ENCODE peak calls at places on chromosomes 3 and 15, in ten cellular contexts. L, R, Q, O, B, A, I, G, D and K are unnamed samples.

GRCh38 chr3:183701744-183702143 is 4.1 kb downstream of the YEATS2 start:
- DNase-seq in L (no peak), R (no peak), Q (no peak), O (no peak), B (no peak), A (no peak), I (no peak), G (no peak), D (no peak), K (no peak)

GRCh38 chr3:186932281-186933181 is 2.2 kb downstream of the ST6GAL1 start:
- DNase-seq in L (no peak), R (no peak), Q (no peak), O (peak), B (no peak), A (no peak), I (no peak), G (no peak), D (peak), K (no peak)

GRCh38 chr3:182183716-182184430 is 472.1 kb downstream of the SOX2 start:
- DNase-seq in L (peak), R (no peak), Q (no peak), O (no peak), B (no peak), A (no peak), I (no peak), G (no peak), D (no peak), K (no peak)

GRCh38 chr3:187077085-187077484 is 62.2 kb downstream of the RPL39L start:
- DNase-seq in L (no peak), R (no peak), Q (no peak), O (no peak), B (no peak), A (no peak), I (no peak), G (no peak), D (no peak), K (no peak)

GRCh38 chr3:123479891-123480290 is 31.0 kb upstream of the ADCY5 start:
- DNase-seq in L (no peak), R (no peak), Q (no peak), O (no peak), B (no peak), A (no peak), I (no peak), G (no peak), D (no peak), K (no peak)

GRCh38 chr15:60563539-60564404 is 84.8 kb upstream of the ICE2 start:
- DNase-seq in L (no peak), R (no peak), Q (peak), O (no peak), B (no peak), A (no peak), I (no peak), G (no peak), D (no peak), K (no peak)

GRCh38 chr15:57795261-57795660 is 88.7 kb downstream of the POLR2M start:
- DNase-seq in L (no peak), R (no peak), Q (no peak), O (no peak), B (no peak), A (no peak), I (no peak), G (no peak), D (no peak), K (no peak)

GRCh38 chr3:133283958-133284807 is 115.7 kb upstream of the BFSP2 start:
- DNase-seq in L (no peak), R (no peak), Q (no peak), O (no peak), B (no peak), A (no peak), I (no peak), G (no peak), D (no peak), K (no peak)

GRCh38 chr3:36444909-36445308 is 64.6 kb downstream of the STAC start:
- DNase-seq in L (peak), R (no peak), Q (no peak), O (no peak), B (peak), A (no peak), I (no peak), G (no peak), D (peak), K (no peak)

GRCh38 chr3:47414666-47415587 is 34.1 kb downstream of the PTPN23 start:
- DNase-seq in L (no peak), R (no peak), Q (no peak), O (no peak), B (peak), A (no peak), I (no peak), G (no peak), D (no peak), K (no peak)

GRCh38 chr15:77029166-77030041 is 34.5 kb downstream of the PSTPIP1 start:
- DNase-seq in L (no peak), R (peak), Q (peak), O (no peak), B (no peak), A (no peak), I (no peak), G (peak), D (no peak), K (no peak)

GRCh38 chr3:128348075-128348474 is 118.6 kb downstream of the DNAJB8 start:
- DNase-seq in L (no peak), R (no peak), Q (no peak), O (no peak), B (no peak), A (no peak), I (no peak), G (no peak), D (no peak), K (no peak)

GRCh38 chr3:100400424-100400781 is 486 bp downstream of the TOMM70 start:
- DNase-seq in L (peak), R (no peak), Q (peak), O (peak), B (peak), A (no peak), I (no peak), G (peak), D (peak), K (peak)

GRCh38 chr3:139455855-139456254 is 20.5 kb downstream of the RBP2 start:
- DNase-seq in L (no peak), R (no peak), Q (no peak), O (no peak), B (no peak), A (no peak), I (no peak), G (no peak), D (no peak), K (no peak)

GRCh38 chr15:98760975-98761374 is 112.6 kb downstream of the IGF1R start:
- DNase-seq in L (no peak), R (no peak), Q (no peak), O (no peak), B (no peak), A (no peak), I (no peak), G (no peak), D (no peak), K (no peak)

GRCh38 chr3:100880845-100881244 is 112.4 kb downstream of the ABI3BP start:
- DNase-seq in L (peak), R (no peak), Q (no peak), O (no peak), B (no peak), A (no peak), I (no peak), G (no peak), D (peak), K (peak)

GRCh38 chr3:100769693-100770092 is 60.4 kb downstream of the TFG start:
- DNase-seq in L (no peak), R (no peak), Q (no peak), O (no peak), B (no peak), A (no peak), I (no peak), G (no peak), D (no peak), K (no peak)

GRCh38 chr3:9767418-9767817 is 2.3 kb downstream of the CAMK1 start:
- DNase-seq in L (no peak), R (no peak), Q (no peak), O (no peak), B (no peak), A (no peak), I (peak), G (no peak), D (no peak), K (no peak)

GRCh38 chr3:59101091-59101738 is 51.4 kb upstream of the CFAP20DC start:
- DNase-seq in L (peak), R (no peak), Q (no peak), O (no peak), B (peak), A (no peak), I (no peak), G (no peak), D (peak), K (no peak)

GRCh38 chr3:55904716-55905115 is 417.6 kb upstream of the WNT5A start:
- DNase-seq in L (no peak), R (no peak), Q (no peak), O (no peak), B (peak), A (no peak), I (no peak), G (no peak), D (no peak), K (no peak)

GRCh38 chr15:33310481-33311311 is at the start of gene RYR3:
- DNase-seq in L (peak), R (peak), Q (no peak), O (peak), B (peak), A (peak), I (no peak), G (no peak), D (no peak), K (peak)

GRCh38 chr3:16448691-16449090 is 64.8 kb downstream of the RFTN1 start:
- DNase-seq in L (peak), R (peak), Q (peak), O (no peak), B (peak), A (no peak), I (peak), G (no peak), D (peak), K (peak)

GRCh38 chr3:121943434-121943833 is 49.2 kb downstream of the SLC15A2 start:
- DNase-seq in L (no peak), R (no peak), Q (no peak), O (no peak), B (no peak), A (no peak), I (no peak), G (no peak), D (no peak), K (peak)

GRCh38 chr3:53970656-53971055 is 79.0 kb upstream of the SELENOK start:
- DNase-seq in L (no peak), R (no peak), Q (no peak), O (no peak), B (no peak), A (peak), I (no peak), G (no peak), D (no peak), K (peak)

GRCh38 chr3:127162947-127163645 is 29.8 kb upstream of the PRR23E start:
- DNase-seq in L (no peak), R (peak), Q (no peak), O (peak), B (peak), A (peak), I (no peak), G (no peak), D (no peak), K (peak)

GRCh38 chr3:24639640-24640329 is 145.1 kb upstream of the THRB start:
- DNase-seq in L (no peak), R (no peak), Q (no peak), O (no peak), B (no peak), A (no peak), I (no peak), G (no peak), D (peak), K (no peak)

GRCh38 chr3:19215427-19215826 is 67.1 kb downstream of the KCNH8 start:
- DNase-seq in L (no peak), R (no peak), Q (no peak), O (no peak), B (no peak), A (no peak), I (no peak), G (no peak), D (no peak), K (no peak)

GRCh38 chr3:115623414-115623868 is at the start of gene GAP43:
- DNase-seq in L (peak), R (peak), Q (no peak), O (peak), B (peak), A (peak), I (no peak), G (peak), D (peak), K (peak)

GRCh38 chr3:99768126-99768525 is 49.5 kb upstream of the CMSS1 start:
- DNase-seq in L (no peak), R (no peak), Q (no peak), O (no peak), B (no peak), A (no peak), I (no peak), G (no peak), D (no peak), K (no peak)

GRCh38 chr3:126307083-126307482 is 50.1 kb downstream of the KLF15 start:
- DNase-seq in L (no peak), R (no peak), Q (no peak), O (no peak), B (no peak), A (no peak), I (no peak), G (no peak), D (no peak), K (no peak)

GRCh38 chr3:81419196-81419595 is 342.2 kb downstream of the GBE1 start:
- DNase-seq in L (peak), R (no peak), Q (no peak), O (no peak), B (peak), A (no peak), I (no peak), G (no peak), D (peak), K (peak)

GRCh38 chr15:70494861-70495571 is 268.3 kb downstream of the UACA start:
- DNase-seq in L (peak), R (peak), Q (no peak), O (no peak), B (peak), A (no peak), I (no peak), G (no peak), D (peak), K (peak)

GRCh38 chr15:30990451-30991300 is 752 bp downstream of the MTMR10 start:
- DNase-seq in L (peak), R (no peak), Q (no peak), O (no peak), B (peak), A (no peak), I (no peak), G (no peak), D (peak), K (no peak)

GRCh38 chr3:143755978-143756377 is 92.3 kb downstream of the SLC9A9 start:
- DNase-seq in L (no peak), R (no peak), Q (no peak), O (no peak), B (no peak), A (no peak), I (no peak), G (no peak), D (no peak), K (no peak)

GRCh38 chr15:49844390-49844789 is 223.5 kb downstream of the DTWD1 start:
- DNase-seq in L (no peak), R (no peak), Q (peak), O (no peak), B (no peak), A (no peak), I (no peak), G (no peak), D (no peak), K (no peak)

GRCh38 chr3:136194409-136195257 is 1.5 kb downstream of the MSL2 start:
- DNase-seq in L (peak), R (peak), Q (peak), O (peak), B (peak), A (peak), I (no peak), G (peak), D (peak), K (no peak)
- TF ChIP-seq CTCF in L (no peak), R (no peak), Q (peak), O (no peak), B (no peak), A (no peak), I (no peak), G (no peak), D (no peak), K (no peak)

DNA sequence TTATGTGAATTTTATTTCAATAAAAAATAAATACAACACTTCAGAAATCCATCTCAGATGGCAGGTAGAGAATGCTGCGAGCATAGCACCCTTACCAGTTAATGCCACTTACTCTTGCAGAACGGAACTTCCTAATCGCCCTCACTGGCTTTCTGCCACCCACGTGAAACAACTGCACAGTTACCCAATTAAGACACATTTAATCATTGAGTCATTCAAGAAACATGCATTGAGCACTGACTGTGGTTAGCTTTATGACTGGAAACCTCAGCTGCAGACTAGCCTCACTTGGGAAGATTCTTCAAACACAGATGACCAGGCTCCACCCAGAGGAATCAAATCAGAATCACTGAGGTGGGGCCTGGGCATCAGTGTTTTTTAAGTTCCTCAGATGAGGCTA is 5.6 kb upstream of the MFGE8 start:
- DNase-seq in L (peak), R (no peak), Q (peak), O (no peak), B (peak), A (no peak), I (peak), G (no peak), D (peak), K (no peak)
- TF ChIP-seq CTCF in L (no peak), R (no peak), Q (no peak), O (no peak), B (no peak), A (no peak), I (no peak), G (no peak), D (no peak), K (no peak)

GRCh38 chr3:111848246-111848645 is 10.8 kb upstream of the PHLDB2 start:
- DNase-seq in L (no peak), R (no peak), Q (no peak), O (no peak), B (no peak), A (no peak), I (no peak), G (no peak), D (peak), K (no peak)
- TF ChIP-seq CTCF in L (no peak), R (no peak), Q (no peak), O (no peak), B (no peak), A (no peak), I (no peak), G (no peak), D (no peak), K (no peak)

GRCh38 chr3:28186748-28187147 is 54.7 kb upstream of the CMC1 start:
- DNase-seq in L (no peak), R (no peak), Q (no peak), O (no peak), B (no peak), A (no peak), I (no peak), G (no peak), D (no peak), K (no peak)

GRCh38 chr3:28191363-28191762 is 50.1 kb upstream of the CMC1 start:
- DNase-seq in L (no peak), R (no peak), Q (no peak), O (no peak), B (no peak), A (no peak), I (no peak), G (no peak), D (no peak), K (no peak)

GRCh38 chr3:28188686-28189085 is 52.7 kb upstream of the CMC1 start:
- DNase-seq in L (no peak), R (no peak), Q (no peak), O (no peak), B (no peak), A (no peak), I (no peak), G (no peak), D (no peak), K (no peak)
- TF ChIP-seq CTCF in L (no peak), R (no peak), Q (no peak), O (no peak), B (no peak), A (no peak), I (no peak), G (no peak), D (no peak), K (no peak)

DNA sequence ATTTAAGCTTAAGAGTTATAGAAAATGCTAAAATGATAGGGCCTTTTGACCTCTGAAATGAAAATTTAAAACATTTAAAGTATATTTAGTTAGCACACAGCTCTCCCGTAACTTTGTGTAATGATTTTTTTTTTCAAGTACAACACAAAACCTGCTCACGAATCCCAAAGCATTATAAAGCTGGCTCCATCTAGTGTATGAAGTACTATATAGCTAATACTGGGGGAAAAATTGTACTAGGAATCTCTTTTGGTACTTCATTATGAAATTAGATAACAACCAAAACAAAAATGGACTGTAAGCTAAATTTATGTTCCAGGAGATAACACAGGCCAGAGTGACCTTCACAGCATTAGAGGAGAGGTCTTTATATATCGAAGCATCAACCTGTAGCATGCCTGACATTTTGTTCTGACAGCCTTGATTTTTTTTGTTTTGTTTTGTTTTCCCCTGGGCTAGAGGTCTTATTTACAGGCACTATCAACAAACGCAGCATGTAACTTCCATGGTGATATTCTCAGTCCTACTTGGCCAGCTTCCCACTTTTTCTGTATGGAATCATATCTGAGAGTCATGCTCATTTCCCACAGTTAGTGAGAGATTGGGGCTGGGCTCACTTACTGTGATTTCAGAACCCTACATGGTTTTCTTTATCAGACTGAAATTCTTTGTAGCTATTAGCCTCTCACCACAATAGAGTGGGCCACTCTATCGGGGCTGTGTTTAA is 116.3 kb downstream of the MITF start:
- DNase-seq in L (peak), R (no peak), Q (no peak), O (no peak), B (peak), A (no peak), I (no peak), G (no peak), D (peak), K (peak)
- TF ChIP-seq CTCF in L (peak), R (no peak), Q (no peak), O (no peak), B (peak), A (peak), I (peak), G (no peak), D (peak), K (peak)

GRCh38 chr3:41288785-41289184 is 89.5 kb downstream of the CTNNB1 start:
- DNase-seq in L (no peak), R (no peak), Q (no peak), O (no peak), B (no peak), A (no peak), I (no peak), G (no peak), D (no peak), K (no peak)

GRCh38 chr3:41290306-41290705 is 91.0 kb downstream of the CTNNB1 start:
- DNase-seq in L (no peak), R (no peak), Q (no peak), O (no peak), B (no peak), A (no peak), I (no peak), G (no peak), D (no peak), K (no peak)

GRCh38 chr3:41290736-41291135 is 91.4 kb downstream of the CTNNB1 start:
- DNase-seq in L (no peak), R (no peak), Q (no peak), O (no peak), B (no peak), A (no peak), I (no peak), G (no peak), D (no peak), K (peak)

GRCh38 chr3:41286305-41286704 is 87.0 kb downstream of the CTNNB1 start:
- DNase-seq in L (no peak), R (no peak), Q (no peak), O (no peak), B (no peak), A (no peak), I (no peak), G (no peak), D (no peak), K (no peak)
- TF ChIP-seq CTCF in L (peak), R (no peak), Q (no peak), O (no peak), B (no peak), A (no peak), I (no peak), G (no peak), D (no peak), K (peak)

GRCh38 chr15:100635406-100636071 is 33.1 kb downstream of the ASB7 start:
- DNase-seq in L (no peak), R (no peak), Q (no peak), O (no peak), B (no peak), A (no peak), I (no peak), G (no peak), D (no peak), K (no peak)
- TF ChIP-seq CTCF in L (no peak), R (no peak), Q (no peak), O (no peak), B (no peak), A (no peak), I (no peak), G (no peak), D (no peak), K (no peak)